ENCODE peak calls at places on chromosome 1, in five cellular contexts. R is H1, D is A549, E is endothelial cell of umbilical vein, C is HepG2. U is an unnamed sample.

GRCh38 chr1:96833376-96833775 is 111.8 kb downstream of the PTBP2 start:
- DNase-seq in R (no peak), D (no peak), E (no peak), C (no peak), U (no peak)

GRCh38 chr1:159821171-159821867 is 5.4 kb upstream of the SLAMF8 start:
- DNase-seq in R (no peak), D (no peak), E (no peak), C (no peak), U (peak; percentile 73)

GRCh38 chr1:65147424-65148177 is 402 bp upstream of the AK4 start:
- DNase-seq in R (no peak), D (no peak), E (peak; percentile 11), C (no peak), U (peak; percentile 85)

GRCh38 chr1:96362623-96363022 is 359.0 kb upstream of the PTBP2 start:
- DNase-seq in R (no peak), D (peak; percentile 47), E (peak; percentile 84), C (peak; percentile 31), U (no peak)

GRCh38 chr1:2555634-2556276 is 416 bp upstream of the TNFRSF14 start:
- DNase-seq in R (no peak), D (no peak), E (peak; percentile 42), C (no peak), U (no peak)

GRCh38 chr1:218364028-218364710 is 19.0 kb downstream of the TGFB2 start:
- DNase-seq in R (no peak), D (no peak), E (peak; percentile 70), C (peak; percentile 40), U (no peak)

GRCh38 chr1:207052736-207053545 is at the start of gene PFKFB2:
- DNase-seq in R (peak; percentile 98), D (peak; percentile 98), E (peak; percentile 88), C (peak; percentile 99), U (peak; percentile 98)

GRCh38 chr1:42743302-42744029 is 3.4 kb upstream of the CLDN19 start:
- DNase-seq in R (no peak), D (no peak), E (no peak), C (no peak), U (no peak)

GRCh38 chr1:160069460-160070231 is at the start of gene KCNJ10:
- DNase-seq in R (no peak), D (no peak), E (no peak), C (no peak), U (no peak)

GRCh38 chr1:145965119-145965744 is 742 bp downstream of the POLR3GL start:
- DNase-seq in R (no peak), D (no peak), E (no peak), C (no peak), U (no peak)

GRCh38 chr1:39952359-39953110 is 2.4 kb upstream of the MFSD2A start:
- DNase-seq in R (no peak), D (no peak), E (no peak), C (peak; percentile 66), U (no peak)

GRCh38 chr1:218207194-218207593 is 77.9 kb upstream of the RRP15 start:
- DNase-seq in R (no peak), D (no peak), E (no peak), C (no peak), U (no peak)

GRCh38 chr1:208257326-208257725 is 13.1 kb upstream of the PLXNA2 start:
- DNase-seq in R (no peak), D (no peak), E (no peak), C (no peak), U (no peak)

GRCh38 chr1:1305300-1306069 is 2.2 kb downstream of the ACAP3 start:
- DNase-seq in R (no peak), D (no peak), E (peak; percentile 21), C (peak; percentile 74), U (peak; percentile 85)

GRCh38 chr1:43867946-43868740 is 65.5 kb upstream of the ARTN start:
- DNase-seq in R (no peak), D (no peak), E (no peak), C (no peak), U (no peak)

GRCh38 chr1:2310332-2311183 is 80.8 kb downstream of the MORN1 start:
- DNase-seq in R (no peak), D (no peak), E (no peak), C (no peak), U (no peak)

GRCh38 chr1:114218397-114219237 is 64.9 kb upstream of the SYT6 start:
- DNase-seq in R (no peak), D (no peak), E (no peak), C (no peak), U (no peak)

GRCh38 chr1:214281902-214282695 is 1.1 kb downstream of the SMYD2 start:
- DNase-seq in R (no peak), D (peak; percentile 39), E (no peak), C (peak; percentile 56), U (peak; percentile 45)

GRCh38 chr1:13754003-13754402 is 54.0 kb downstream of the PRDM2 start:
- DNase-seq in R (no peak), D (no peak), E (no peak), C (no peak), U (no peak)

GRCh38 chr1:23444596-23445390 is 20.2 kb upstream of the TCEA3 start:
- DNase-seq in R (no peak), D (no peak), E (no peak), C (no peak), U (no peak)

GRCh38 chr1:42768172-42768571 is 1.1 kb downstream of the C1orf50 start:
- DNase-seq in R (no peak), D (no peak), E (no peak), C (no peak), U (no peak)

GRCh38 chr1:47659141-47659540 is 221.3 kb downstream of the FOXD2 start:
- DNase-seq in R (no peak), D (no peak), E (no peak), C (no peak), U (no peak)

GRCh38 chr1:39926820-39927219 is 25.1 kb upstream of the MYCL start:
- DNase-seq in R (no peak), D (no peak), E (no peak), C (no peak), U (no peak)

GRCh38 chr1:17046043-17046657 is 7.7 kb downstream of the SDHB start:
- DNase-seq in R (no peak), D (peak; percentile 51), E (peak; percentile 60), C (peak; percentile 63), U (no peak)
- TF ChIP-seq JUN in R (no peak), D (no peak), E (no peak), C (no peak), U (no peak)

DNA sequence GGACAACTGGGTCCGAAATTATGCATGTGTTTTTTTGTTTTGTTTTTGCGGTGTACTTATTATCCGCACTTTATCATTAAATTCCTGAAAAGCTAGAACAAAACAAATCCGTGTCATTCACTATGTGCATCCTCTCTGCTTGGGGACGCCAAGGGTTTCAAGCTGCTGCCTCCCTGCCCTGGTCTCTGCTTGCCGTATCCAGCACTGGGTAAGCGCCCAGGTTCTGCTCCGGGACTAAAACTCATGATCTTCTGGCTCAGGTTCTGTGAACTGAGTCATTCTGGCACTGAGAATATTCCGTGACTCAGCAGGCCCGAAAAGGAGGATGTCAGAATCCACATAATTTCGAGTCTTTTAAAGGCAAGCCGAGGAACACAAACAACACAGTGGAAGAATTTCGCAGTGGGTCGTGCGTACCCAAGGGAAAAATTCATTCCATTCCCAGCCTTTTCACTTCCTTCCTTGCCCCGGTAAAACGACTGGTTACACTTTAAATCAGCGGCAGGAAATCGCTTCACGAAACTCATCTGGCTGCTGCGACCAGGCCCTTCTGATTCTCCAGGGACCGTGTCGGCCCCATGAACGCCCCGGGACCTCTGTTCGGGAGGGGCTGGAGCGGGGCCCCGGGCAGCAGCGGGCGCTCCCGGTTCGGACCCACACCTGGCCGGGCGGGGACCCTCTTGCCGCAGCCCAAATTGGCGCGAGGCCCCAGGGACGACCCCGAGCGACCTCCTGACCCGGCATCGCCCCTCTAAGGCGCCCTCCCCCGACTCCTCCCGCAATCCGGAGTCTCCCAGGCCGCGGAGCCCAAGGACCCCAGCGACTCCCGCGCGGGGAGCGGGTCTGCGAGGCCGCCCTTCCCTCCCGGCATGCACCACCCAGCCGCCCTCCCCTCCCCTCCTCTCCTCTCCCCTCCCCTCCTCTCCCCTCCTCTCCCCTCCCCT is 746 bp upstream of the LAMC1 start:
- DNase-seq in R (no peak), D (peak; percentile 83), E (peak; percentile 99), C (peak; percentile 73), U (peak; percentile 44)
- H3K4me2 ChIP-seq in R (peak overlapping the region; percentile 90), D (peak overlapping the region; percentile 93), E (peak overlapping the region; percentile 51), C (peak overlapping the region; percentile 72), U (peak overlapping the region; percentile 76)

DNA sequence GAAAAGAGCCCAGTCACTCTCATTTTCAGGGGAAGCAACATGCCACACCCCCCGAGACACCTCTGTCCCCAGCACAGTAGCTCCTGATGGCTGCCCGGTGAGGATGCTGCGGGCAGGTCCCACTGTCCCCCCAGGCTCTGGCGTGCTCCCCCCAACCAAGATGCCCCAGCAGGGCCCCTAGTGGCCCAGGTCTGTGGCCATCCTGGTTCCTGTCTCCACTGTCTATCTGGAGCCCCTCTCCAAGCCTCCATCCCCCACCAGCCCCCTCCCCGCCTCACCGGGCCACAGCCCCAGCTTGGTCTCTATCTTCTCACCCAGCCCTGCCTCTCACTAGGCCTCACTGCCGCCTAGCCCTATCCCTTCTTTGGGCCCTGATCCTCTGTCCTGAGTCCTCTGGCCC is 61.8 kb downstream of the UBIAD1 start:
- DNase-seq in R (no peak), D (no peak), E (no peak), C (no peak), U (no peak)
- TF ChIP-seq JUN in R (no peak), D (no peak), E (no peak), C (no peak), U (no peak)

GRCh38 chr1:51439895-51440294 is 79.2 kb downstream of the EPS15 start:
- DNase-seq in R (no peak), D (no peak), E (no peak), C (no peak), U (no peak)
- H3K4me2 ChIP-seq in R (no peak overlapping the region), D (no peak overlapping the region), E (no peak overlapping the region), C (no peak overlapping the region), U (no peak overlapping the region)

GRCh38 chr1:45953934-45954333 is 150.5 kb downstream of the MAST2 start:
- DNase-seq in R (no peak), D (no peak), E (no peak), C (no peak), U (no peak)

GRCh38 chr1:45958317-45958716 is 154.9 kb downstream of the MAST2 start:
- DNase-seq in R (no peak), D (no peak), E (no peak), C (no peak), U (no peak)

GRCh38 chr1:45952072-45952471 is 148.7 kb downstream of the MAST2 start:
- DNase-seq in R (no peak), D (no peak), E (no peak), C (no peak), U (no peak)

GRCh38 chr1:45957684-45958083 is 154.3 kb downstream of the MAST2 start:
- DNase-seq in R (no peak), D (no peak), E (no peak), C (no peak), U (no peak)

GRCh38 chr1:45954401-45954847 is 151.0 kb downstream of the MAST2 start:
- DNase-seq in R (no peak), D (peak; percentile 20), E (peak; percentile 81), C (peak; percentile 29), U (no peak)
- TF ChIP-seq JUN in R (no peak), D (no peak), E (no peak), C (no peak), U (peak; percentile 2)

GRCh38 chr1:89829186-89829585 is 8.4 kb downstream of the LRRC8D start:
- DNase-seq in R (no peak), D (no peak), E (no peak), C (no peak), U (no peak)
- H3K4me2 ChIP-seq in R (no peak overlapping the region), D (no peak overlapping the region), E (no peak overlapping the region), C (no peak overlapping the region), U (no peak overlapping the region)

GRCh38 chr1:21176589-21177555 is at the start of gene EIF4G3:
- DNase-seq in R (peak; percentile 97), D (peak; percentile 77), E (peak; percentile 98), C (peak; percentile 94), U (peak; percentile 96)
- TF ChIP-seq JUN in R (no peak), D (peak; percentile 34), E (no peak), C (no peak), U (no peak)

U was measured in K562.